ENCODE peak calls at places on chromosomes 6 and 20, in nine cellular contexts. X is LoVo; A is HL-60; Q is COLO829; C is small intestine; U is central memory CD4-positive, alpha-beta T cell; J is stomach; K is stimulated activated CD8-positive, alpha-beta memory T cell treated with anti-CD3 and anti-CD28 coated beads, Interleukin-15, amount 100 ng/mL, for 1 hour; I is skeletal muscle cell. S is an unnamed sample.

GRCh38 chr6:140697585-140697984 is 1323.1 kb upstream of the CITED2 start:
- DNase-seq in X (no peak), A (no peak), Q (no peak), C (no peak), U (no peak), J (no peak), K (no peak), I (no peak), S (no peak)

GRCh38 chr6:66421570-66421969 is 714.5 kb upstream of the EYS start:
- DNase-seq in X (peak), A (no peak), Q (peak), C (no peak), U (no peak), J (no peak), K (no peak), I (no peak), S (peak)

GRCh38 chr6:17881085-17881883 is 106.2 kb downstream of the KIF13A start:
- DNase-seq in X (no peak), A (peak), Q (no peak), C (no peak), U (no peak), J (peak), K (no peak), I (no peak), S (no peak)

GRCh38 chr20:4109587-4109986 is 94.2 kb upstream of the RNF24 start:
- DNase-seq in X (no peak), A (no peak), Q (no peak), C (no peak), U (no peak), J (no peak), K (no peak), I (no peak), S (no peak)

GRCh38 chr6:90432408-90432775 is 135.7 kb upstream of the BACH2 start:
- DNase-seq in X (no peak), A (no peak), Q (no peak), C (no peak), U (no peak), J (no peak), K (no peak), I (no peak), S (no peak)

GRCh38 chr20:24966317-24967012 is 17.4 kb downstream of the CST7 start:
- DNase-seq in X (no peak), A (no peak), Q (no peak), C (no peak), U (no peak), J (no peak), K (no peak), I (no peak), S (no peak)

GRCh38 chr6:167141667-167142432 is 15.9 kb downstream of the GPR31 start:
- DNase-seq in X (peak), A (peak), Q (peak), C (peak), U (peak), J (peak), K (no peak), I (no peak), S (peak)

GRCh38 chr20:50110141-50111047 is 2.6 kb downstream of the UBE2V1 start:
- DNase-seq in X (peak), A (peak), Q (no peak), C (peak), U (peak), J (peak), K (peak), I (no peak), S (no peak)

GRCh38 chr20:34977365-34978091 is 21.9 kb downstream of the MYH7B start:
- DNase-seq in X (no peak), A (no peak), Q (no peak), C (no peak), U (no peak), J (no peak), K (no peak), I (no peak), S (peak)

GRCh38 chr6:89590133-89590532 is 48.4 kb downstream of the LYRM2 start:
- DNase-seq in X (no peak), A (no peak), Q (no peak), C (no peak), U (no peak), J (no peak), K (no peak), I (no peak), S (no peak)

GRCh38 chr6:109351231-109352132 is 30.8 kb downstream of the CD164 start:
- DNase-seq in X (peak), A (no peak), Q (no peak), C (peak), U (no peak), J (no peak), K (no peak), I (peak), S (no peak)

GRCh38 chr6:64504509-64504908 is 868.9 kb downstream of the PHF3 start:
- DNase-seq in X (no peak), A (no peak), Q (no peak), C (no peak), U (no peak), J (no peak), K (no peak), I (peak), S (no peak)

GRCh38 chr6:147166360-147166944 is 37.8 kb upstream of the STXBP5 start:
- DNase-seq in X (no peak), A (no peak), Q (peak), C (no peak), U (no peak), J (no peak), K (no peak), I (no peak), S (no peak)

GRCh38 chr6:117022774-117023173 is 145.7 kb downstream of the RFX6 start:
- DNase-seq in X (no peak), A (no peak), Q (no peak), C (no peak), U (no peak), J (no peak), K (no peak), I (no peak), S (no peak)

GRCh38 chr6:116447496-116448011 is 13.6 kb upstream of the CALHM6 start:
- DNase-seq in X (no peak), A (peak), Q (no peak), C (no peak), U (no peak), J (no peak), K (no peak), I (peak), S (no peak)

GRCh38 chr20:2767768-2768631 is 32.4 kb downstream of the CPXM1 start:
- DNase-seq in X (no peak), A (no peak), Q (no peak), C (no peak), U (no peak), J (peak), K (no peak), I (no peak), S (no peak)

GRCh38 chr6:42315220-42315990 is 97.7 kb upstream of the MRPS10 start:
- DNase-seq in X (no peak), A (no peak), Q (no peak), C (no peak), U (no peak), J (no peak), K (no peak), I (no peak), S (no peak)

GRCh38 chr6:105389543-105389942 is 13.3 kb downstream of the PREP start:
- DNase-seq in X (no peak), A (no peak), Q (no peak), C (no peak), U (no peak), J (no peak), K (no peak), I (no peak), S (no peak)

GRCh38 chr20:32477594-32478512 is 107.3 kb downstream of the NOL4L start:
- DNase-seq in X (no peak), A (no peak), Q (no peak), C (peak), U (no peak), J (peak), K (no peak), I (no peak), S (no peak)

GRCh38 chr6:101386982-101387381 is 6.5 kb upstream of the GRIK2 start:
- DNase-seq in X (no peak), A (no peak), Q (no peak), C (no peak), U (no peak), J (no peak), K (no peak), I (no peak), S (no peak)

GRCh38 chr6:147322299-147323162 is 118.3 kb downstream of the STXBP5 start:
- DNase-seq in X (no peak), A (peak), Q (no peak), C (peak), U (peak), J (no peak), K (no peak), I (peak), S (no peak)

GRCh38 chr6:166553563-166554271 is 32.8 kb downstream of the RAMACL start:
- DNase-seq in X (no peak), A (no peak), Q (no peak), C (no peak), U (no peak), J (no peak), K (no peak), I (peak), S (no peak)

GRCh38 chr20:50029083-50029696 is 46.4 kb downstream of the SNAI1 start:
- DNase-seq in X (no peak), A (no peak), Q (no peak), C (no peak), U (no peak), J (no peak), K (no peak), I (no peak), S (no peak)

GRCh38 chr6:95279641-95280040 is 297.7 kb upstream of the MANEA start:
- DNase-seq in X (no peak), A (no peak), Q (no peak), C (no peak), U (no peak), J (no peak), K (no peak), I (no peak), S (no peak)

GRCh38 chr6:22437665-22438064 is 131.7 kb upstream of the HDGFL1 start:
- DNase-seq in X (no peak), A (no peak), Q (no peak), C (no peak), U (no peak), J (no peak), K (no peak), I (no peak), S (no peak)

GRCh38 chr6:45714795-45715507 is 300.7 kb downstream of the CLIC5 start:
- DNase-seq in X (peak), A (peak), Q (peak), C (peak), U (peak), J (peak), K (peak), I (peak), S (peak)

GRCh38 chr6:55069132-55069781 is 105.1 kb upstream of the HCRTR2 start:
- DNase-seq in X (peak), A (peak), Q (peak), C (peak), U (no peak), J (peak), K (no peak), I (peak), S (peak)

S was measured in HAP-1.